ENCODE peak calls at places on chromosome 20, in seven cellular contexts. One of them, this sample, is unnamed.

GRCh38 chr20:33169176-33169794 is 1.3 kb downstream of the BPIFA2 start:
- DNase-seq in H7: peak; percentile 63
- DNase-seq in epithelial cell of esophagus: no peak
- DNase-seq in astrocyte of the spinal cord: no peak
- DNase-seq in psoas muscle: no peak
- DNase-seq in tibial artery: no peak
- DNase-seq in AG04449: no peak
- DNase-seq in this sample: no peak

GRCh38 chr20:49320460-49320859 is 42.6 kb upstream of the ZNFX1 start:
- DNase-seq in H7: peak; percentile 83
- DNase-seq in epithelial cell of esophagus: peak; percentile 58
- DNase-seq in astrocyte of the spinal cord: peak; percentile 36
- DNase-seq in psoas muscle: no peak
- DNase-seq in tibial artery: no peak
- DNase-seq in AG04449: no peak
- DNase-seq in this sample: no peak

GRCh38 chr20:51759769-51760510 is 8.2 kb downstream of the ATP9A start:
- DNase-seq in H7: peak; percentile 49
- DNase-seq in epithelial cell of esophagus: no peak
- DNase-seq in astrocyte of the spinal cord: no peak
- DNase-seq in psoas muscle: no peak
- DNase-seq in tibial artery: no peak
- DNase-seq in AG04449: no peak
- DNase-seq in this sample: no peak

GRCh38 chr20:63625771-63626423 is 1.0 kb downstream of the GMEB2 start:
- DNase-seq in H7: peak; percentile 69
- DNase-seq in epithelial cell of esophagus: peak; percentile 18
- DNase-seq in astrocyte of the spinal cord: peak; percentile 22
- DNase-seq in psoas muscle: no peak
- DNase-seq in tibial artery: no peak
- DNase-seq in AG04449: no peak
- DNase-seq in this sample: no peak

GRCh38 chr20:48722737-48723191 is 105.0 kb downstream of the PREX1 start:
- DNase-seq in H7: no peak
- DNase-seq in epithelial cell of esophagus: no peak
- DNase-seq in astrocyte of the spinal cord: peak; percentile 68
- DNase-seq in psoas muscle: no peak
- DNase-seq in tibial artery: peak; percentile 71
- DNase-seq in AG04449: no peak
- DNase-seq in this sample: no peak

GRCh38 chr20:52102559-52102958 is 89.0 kb downstream of the ZFP64 start:
- DNase-seq in H7: no peak
- DNase-seq in epithelial cell of esophagus: no peak
- DNase-seq in astrocyte of the spinal cord: no peak
- DNase-seq in psoas muscle: no peak
- DNase-seq in tibial artery: no peak
- DNase-seq in AG04449: no peak
- DNase-seq in this sample: no peak

GRCh38 chr20:64045346-64046011 is 4.0 kb downstream of the SOX18 start:
- DNase-seq in H7: peak; percentile 67
- DNase-seq in epithelial cell of esophagus: no peak
- DNase-seq in astrocyte of the spinal cord: no peak
- DNase-seq in psoas muscle: no peak
- DNase-seq in tibial artery: no peak
- DNase-seq in AG04449: no peak
- DNase-seq in this sample: no peak

GRCh38 chr20:50399917-50400704 is 110.1 kb upstream of the PTPN1 start:
- DNase-seq in H7: peak; percentile 46
- DNase-seq in epithelial cell of esophagus: peak; percentile 71
- DNase-seq in astrocyte of the spinal cord: no peak
- DNase-seq in psoas muscle: no peak
- DNase-seq in tibial artery: no peak
- DNase-seq in AG04449: no peak
- DNase-seq in this sample: no peak

GRCh38 chr20:22437354-22437753 is 147.0 kb downstream of the FOXA2 start:
- DNase-seq in H7: no peak
- DNase-seq in epithelial cell of esophagus: no peak
- DNase-seq in astrocyte of the spinal cord: no peak
- DNase-seq in psoas muscle: no peak
- DNase-seq in tibial artery: no peak
- DNase-seq in AG04449: no peak
- DNase-seq in this sample: no peak

GRCh38 chr20:58362970-58363369 is 26.1 kb upstream of the VAPB start:
- DNase-seq in H7: no peak
- DNase-seq in epithelial cell of esophagus: no peak
- DNase-seq in astrocyte of the spinal cord: no peak
- DNase-seq in psoas muscle: no peak
- DNase-seq in tibial artery: no peak
- DNase-seq in AG04449: no peak
- DNase-seq in this sample: no peak

GRCh38 chr20:37354210-37355195 is 8.6 kb downstream of the SRC start:
- DNase-seq in H7: peak; percentile 22
- DNase-seq in epithelial cell of esophagus: no peak
- DNase-seq in astrocyte of the spinal cord: no peak
- DNase-seq in psoas muscle: no peak
- DNase-seq in tibial artery: no peak
- DNase-seq in AG04449: no peak
- DNase-seq in this sample: no peak

GRCh38 chr20:6533828-6534388 is 233.6 kb upstream of the BMP2 start:
- DNase-seq in H7: no peak
- DNase-seq in epithelial cell of esophagus: peak; percentile 38
- DNase-seq in astrocyte of the spinal cord: peak; percentile 97
- DNase-seq in psoas muscle: no peak
- DNase-seq in tibial artery: no peak
- DNase-seq in AG04449: peak; percentile 44
- DNase-seq in this sample: peak; percentile 97

GRCh38 chr20:2750343-2751251 is 49.8 kb downstream of the CPXM1 start:
- DNase-seq in H7: peak; percentile 89
- DNase-seq in epithelial cell of esophagus: peak; percentile 46
- DNase-seq in astrocyte of the spinal cord: no peak
- DNase-seq in psoas muscle: peak; percentile 72
- DNase-seq in tibial artery: peak; percentile 57
- DNase-seq in AG04449: no peak
- DNase-seq in this sample: no peak

GRCh38 chr20:13873814-13874213 is 89.0 kb downstream of the NDUFAF5 start:
- DNase-seq in H7: no peak
- DNase-seq in epithelial cell of esophagus: no peak
- DNase-seq in astrocyte of the spinal cord: no peak
- DNase-seq in psoas muscle: no peak
- DNase-seq in tibial artery: no peak
- DNase-seq in AG04449: no peak
- DNase-seq in this sample: no peak

GRCh38 chr20:11987526-11987925 is 69.8 kb downstream of the BTBD3 start:
- DNase-seq in H7: no peak
- DNase-seq in epithelial cell of esophagus: no peak
- DNase-seq in astrocyte of the spinal cord: no peak
- DNase-seq in psoas muscle: no peak
- DNase-seq in tibial artery: no peak
- DNase-seq in AG04449: no peak
- DNase-seq in this sample: no peak

GRCh38 chr20:51010043-51010365 is 12.9 kb downstream of the KCNG1 start:
- DNase-seq in H7: no peak
- DNase-seq in epithelial cell of esophagus: no peak
- DNase-seq in astrocyte of the spinal cord: no peak
- DNase-seq in psoas muscle: no peak
- DNase-seq in tibial artery: no peak
- DNase-seq in AG04449: no peak
- DNase-seq in this sample: no peak

GRCh38 chr20:50220093-50220893 is 29.7 kb downstream of the CEBPB start:
- DNase-seq in H7: peak; percentile 48
- DNase-seq in epithelial cell of esophagus: no peak
- DNase-seq in astrocyte of the spinal cord: no peak
- DNase-seq in psoas muscle: no peak
- DNase-seq in tibial artery: no peak
- DNase-seq in AG04449: no peak
- DNase-seq in this sample: no peak

GRCh38 chr20:44217342-44218092 is 6.9 kb upstream of the OSER1 start:
- DNase-seq in H7: peak; percentile 75
- DNase-seq in epithelial cell of esophagus: peak; percentile 81
- DNase-seq in astrocyte of the spinal cord: peak; percentile 64
- DNase-seq in psoas muscle: peak; percentile 78
- DNase-seq in tibial artery: peak; percentile 41
- DNase-seq in AG04449: no peak
- DNase-seq in this sample: no peak
- H3K4me3 ChIP-seq in H7: no peak overlapping the region
- H3K4me3 ChIP-seq in epithelial cell of esophagus: no peak overlapping the region
- H3K4me3 ChIP-seq in astrocyte of the spinal cord: no peak overlapping the region
- H3K4me3 ChIP-seq in psoas muscle: peak overlapping the region; percentile 13
- H3K4me3 ChIP-seq in tibial artery: no peak overlapping the region
- H3K4me3 ChIP-seq in AG04449: no peak overlapping the region
- H3K4me3 ChIP-seq in this sample: no peak overlapping the region

DNA sequence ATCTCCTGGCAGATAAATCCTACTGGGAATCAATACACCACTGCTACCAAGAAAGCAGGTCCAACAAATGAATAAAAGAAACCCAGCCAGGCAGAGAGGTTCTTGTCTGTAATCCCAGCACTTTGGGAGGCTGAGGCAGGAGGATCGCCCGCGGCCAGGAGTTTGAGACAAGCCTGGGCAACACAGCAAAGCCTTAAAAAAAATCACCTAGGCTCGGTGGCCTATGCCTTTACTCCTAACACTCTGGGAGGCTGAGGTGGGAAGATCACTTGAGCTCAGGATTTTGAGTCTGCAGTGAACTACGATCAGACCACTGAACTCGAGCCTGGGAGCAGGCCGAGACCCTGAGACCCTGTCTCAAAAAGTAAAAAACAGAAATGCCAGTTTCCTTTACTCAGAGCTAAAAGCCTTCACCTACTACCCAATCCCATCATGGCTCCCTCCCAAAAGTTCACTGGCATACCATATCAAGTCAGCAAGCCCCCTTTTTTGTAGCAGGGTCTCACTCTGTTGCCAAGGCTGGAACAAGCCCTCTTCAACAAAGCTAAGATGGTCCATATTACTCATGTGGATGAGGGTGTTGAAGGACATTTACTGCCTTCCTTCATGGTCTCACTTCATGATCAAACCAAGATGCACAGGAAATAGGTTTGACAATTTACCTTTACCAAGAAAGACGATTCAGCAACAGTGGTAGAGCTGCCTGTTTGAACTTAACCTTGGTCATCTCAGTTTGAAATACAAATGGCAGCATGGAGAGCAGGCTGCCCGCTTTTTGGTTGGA is 5.3 kb downstream of the SNX5 start:
- DNase-seq in H7: no peak
- DNase-seq in epithelial cell of esophagus: no peak
- DNase-seq in astrocyte of the spinal cord: no peak
- DNase-seq in psoas muscle: no peak
- DNase-seq in tibial artery: no peak
- DNase-seq in AG04449: no peak
- DNase-seq in this sample: no peak
- H3K4me3 ChIP-seq in H7: no peak overlapping the region
- H3K4me3 ChIP-seq in epithelial cell of esophagus: no peak overlapping the region
- H3K4me3 ChIP-seq in astrocyte of the spinal cord: no peak overlapping the region
- H3K4me3 ChIP-seq in psoas muscle: peak overlapping the region; percentile 3
- H3K4me3 ChIP-seq in tibial artery: no peak overlapping the region
- H3K4me3 ChIP-seq in AG04449: no peak overlapping the region
- H3K4me3 ChIP-seq in this sample: no peak overlapping the region

DNA sequence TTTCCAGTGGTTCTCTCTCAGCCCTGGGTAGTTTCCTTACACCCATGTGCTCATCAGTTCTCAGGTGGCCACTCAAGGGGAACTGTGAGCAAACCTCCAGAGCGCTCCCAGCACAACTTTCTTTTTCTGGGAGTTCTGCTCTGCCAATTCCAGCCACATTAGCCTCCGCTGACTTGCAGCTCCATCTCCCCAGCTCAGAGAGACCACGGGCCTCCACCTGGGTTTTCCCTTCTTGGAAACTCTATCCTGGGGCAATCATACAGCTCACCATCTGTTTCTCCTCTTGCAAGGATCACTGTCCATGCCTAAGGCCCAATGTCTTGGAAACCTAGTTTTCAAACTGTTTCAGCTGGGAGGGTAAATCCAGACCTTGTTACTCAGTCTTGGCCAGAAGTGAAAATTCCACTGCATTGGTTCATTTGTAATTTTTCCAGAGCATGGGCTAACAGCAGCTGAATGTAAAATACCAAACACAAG is 129.9 kb downstream of the EYA2 start:
- DNase-seq in H7: no peak
- DNase-seq in epithelial cell of esophagus: no peak
- DNase-seq in astrocyte of the spinal cord: no peak
- DNase-seq in psoas muscle: no peak
- DNase-seq in tibial artery: no peak
- DNase-seq in AG04449: no peak
- DNase-seq in this sample: no peak
- H3K4me3 ChIP-seq in H7: no peak overlapping the region
- H3K4me3 ChIP-seq in epithelial cell of esophagus: no peak overlapping the region
- H3K4me3 ChIP-seq in astrocyte of the spinal cord: no peak overlapping the region
- H3K4me3 ChIP-seq in psoas muscle: no peak overlapping the region
- H3K4me3 ChIP-seq in tibial artery: no peak overlapping the region
- H3K4me3 ChIP-seq in AG04449: no peak overlapping the region
- H3K4me3 ChIP-seq in this sample: no peak overlapping the region

GRCh38 chr20:62405981-62406513 is 1.0 kb downstream of the CABLES2 start:
- DNase-seq in H7: no peak
- DNase-seq in epithelial cell of esophagus: no peak
- DNase-seq in astrocyte of the spinal cord: no peak
- DNase-seq in psoas muscle: no peak
- DNase-seq in tibial artery: no peak
- DNase-seq in AG04449: no peak
- DNase-seq in this sample: no peak
- H3K4me3 ChIP-seq in H7: no peak overlapping the region
- H3K4me3 ChIP-seq in epithelial cell of esophagus: peak overlapping the region; percentile 53
- H3K4me3 ChIP-seq in astrocyte of the spinal cord: peak overlapping the region; percentile 53
- H3K4me3 ChIP-seq in psoas muscle: peak overlapping the region; percentile 74
- H3K4me3 ChIP-seq in tibial artery: peak overlapping the region; percentile 76
- H3K4me3 ChIP-seq in AG04449: peak overlapping the region; percentile 66
- H3K4me3 ChIP-seq in this sample: peak overlapping the region; percentile 73

DNA sequence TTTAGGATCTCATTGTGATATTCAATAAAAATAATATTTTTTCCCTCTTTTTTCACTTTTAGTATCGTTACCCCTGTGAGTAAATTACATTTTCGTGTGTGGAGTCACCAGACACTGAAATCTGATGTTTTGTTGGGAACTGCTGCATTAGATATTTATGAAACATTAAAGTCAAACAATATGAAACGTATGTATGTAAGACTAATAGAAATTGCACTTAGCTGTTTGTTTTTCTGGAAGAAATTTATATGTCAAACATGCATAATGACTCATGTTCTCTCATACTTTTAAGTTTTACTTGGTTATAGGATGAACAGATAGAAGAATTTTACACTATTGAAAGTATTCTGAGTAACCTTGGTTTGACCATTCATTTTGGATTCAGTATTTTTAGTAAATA is 49.4 kb downstream of the ITCH start:
- DNase-seq in H7: no peak
- DNase-seq in epithelial cell of esophagus: no peak
- DNase-seq in astrocyte of the spinal cord: no peak
- DNase-seq in psoas muscle: no peak
- DNase-seq in tibial artery: no peak
- DNase-seq in AG04449: no peak
- DNase-seq in this sample: no peak
- H3K4me3 ChIP-seq in H7: no peak overlapping the region
- H3K4me3 ChIP-seq in epithelial cell of esophagus: no peak overlapping the region
- H3K4me3 ChIP-seq in astrocyte of the spinal cord: no peak overlapping the region
- H3K4me3 ChIP-seq in psoas muscle: no peak overlapping the region
- H3K4me3 ChIP-seq in tibial artery: no peak overlapping the region
- H3K4me3 ChIP-seq in AG04449: no peak overlapping the region
- H3K4me3 ChIP-seq in this sample: no peak overlapping the region

GRCh38 chr20:3980260-3981131 is 34.9 kb downstream of the RNF24 start:
- DNase-seq in H7: peak; percentile 11
- DNase-seq in epithelial cell of esophagus: peak; percentile 27
- DNase-seq in astrocyte of the spinal cord: peak; percentile 60
- DNase-seq in psoas muscle: no peak
- DNase-seq in tibial artery: peak; percentile 28
- DNase-seq in AG04449: no peak
- DNase-seq in this sample: no peak
- H3K4me3 ChIP-seq in H7: no peak overlapping the region
- H3K4me3 ChIP-seq in epithelial cell of esophagus: no peak overlapping the region
- H3K4me3 ChIP-seq in astrocyte of the spinal cord: peak overlapping the region; percentile 2
- H3K4me3 ChIP-seq in psoas muscle: peak overlapping the region; percentile 56
- H3K4me3 ChIP-seq in tibial artery: peak overlapping the region; percentile 30
- H3K4me3 ChIP-seq in AG04449: no peak overlapping the region
- H3K4me3 ChIP-seq in this sample: no peak overlapping the region

This sample was measured in skeletal muscle cell.